ENCODE peak calls at places on chromosomes 6 and 20, in nine cellular contexts. G is GM12865; L is GM20000; O is CD4-positive, alpha-beta T cell; S is adrenal gland; B is nephron progenitor cell; N is fibroblast of mammary gland; H is left ventricle myocardium inferior; P is brain microvascular endothelial cell. X is an unnamed sample.

GRCh38 chr6:36544228-36544627 is 3.1 kb downstream of the STK38 start:
- DNase-seq in G (peak), L (peak), O (no peak), S (no peak), B (no peak), N (peak), H (no peak), P (no peak), X (no peak)

GRCh38 chr20:32823078-32823477 is 3.3 kb downstream of the MAPRE1 start:
- DNase-seq in G (no peak), L (no peak), O (no peak), S (no peak), B (no peak), N (peak), H (no peak), P (peak), X (no peak)

GRCh38 chr6:43302126-43302525 is 4.1 kb downstream of the SLC22A7 start:
- DNase-seq in G (no peak), L (no peak), O (no peak), S (peak), B (no peak), N (no peak), H (no peak), P (no peak), X (no peak)

GRCh38 chr6:20340459-20340858 is 61.2 kb upstream of the E2F3 start:
- DNase-seq in G (peak), L (no peak), O (no peak), S (no peak), B (no peak), N (no peak), H (no peak), P (no peak), X (no peak)

GRCh38 chr6:123306334-123306733 is 310.3 kb downstream of the CLVS2 start:
- DNase-seq in G (no peak), L (no peak), O (no peak), S (no peak), B (no peak), N (no peak), H (no peak), P (no peak), X (no peak)

GRCh38 chr6:163460307-163460782 is 45.8 kb downstream of the QKI start:
- DNase-seq in G (peak), L (peak), O (peak), S (no peak), B (no peak), N (peak), H (no peak), P (peak), X (no peak)

GRCh38 chr6:41639556-41640371 is 1.5 kb downstream of the MDFI start:
- DNase-seq in G (no peak), L (no peak), O (no peak), S (no peak), B (no peak), N (no peak), H (no peak), P (no peak), X (no peak)

GRCh38 chr6:12525276-12525675 is 191.3 kb upstream of the PHACTR1 start:
- DNase-seq in G (no peak), L (no peak), O (no peak), S (no peak), B (no peak), N (no peak), H (no peak), P (no peak), X (no peak)

GRCh38 chr20:31593221-31594001 is 11.7 kb upstream of the ID1 start:
- DNase-seq in G (no peak), L (no peak), O (no peak), S (no peak), B (no peak), N (peak), H (no peak), P (no peak), X (no peak)

GRCh38 chr20:63085087-63085861 is 78.5 kb upstream of the BHLHE23 start:
- DNase-seq in G (no peak), L (no peak), O (no peak), S (peak), B (no peak), N (no peak), H (no peak), P (no peak), X (peak)

GRCh38 chr6:15781890-15782289 is 119.1 kb upstream of the DTNBP1 start:
- DNase-seq in G (no peak), L (no peak), O (no peak), S (no peak), B (no peak), N (no peak), H (no peak), P (no peak), X (no peak)

GRCh38 chr20:62202083-62202395 is 18.0 kb downstream of the HRH3 start:
- DNase-seq in G (no peak), L (peak), O (no peak), S (no peak), B (no peak), N (peak), H (no peak), P (no peak), X (peak)

GRCh38 chr6:79810878-79811277 is 136.5 kb downstream of the ELOVL4 start:
- DNase-seq in G (no peak), L (no peak), O (no peak), S (no peak), B (no peak), N (no peak), H (no peak), P (no peak), X (no peak)

GRCh38 chr6:115969207-115969929 is 91.3 kb downstream of the FRK start:
- DNase-seq in G (no peak), L (no peak), O (no peak), S (no peak), B (no peak), N (peak), H (no peak), P (peak), X (no peak)

GRCh38 chr20:36070451-36070850 is 84.1 kb upstream of the EPB41L1 start:
- DNase-seq in G (no peak), L (no peak), O (no peak), S (no peak), B (peak), N (no peak), H (no peak), P (no peak), X (no peak)

GRCh38 chr20:20373046-20373706 is 5.3 kb downstream of the INSM1 start:
- DNase-seq in G (no peak), L (no peak), O (no peak), S (peak), B (no peak), N (peak), H (no peak), P (no peak), X (no peak)

GRCh38 chr6:17417817-17418216 is 24.4 kb downstream of the CAP2 start:
- DNase-seq in G (no peak), L (no peak), O (no peak), S (no peak), B (no peak), N (peak), H (no peak), P (peak), X (no peak)

GRCh38 chr6:63403725-63404124 is 83.9 kb upstream of the LGSN start:
- DNase-seq in G (no peak), L (no peak), O (no peak), S (no peak), B (no peak), N (no peak), H (no peak), P (no peak), X (no peak)

GRCh38 chr6:111038534-111039252 is 48.6 kb upstream of the SLC16A10 start:
- DNase-seq in G (peak), L (peak), O (no peak), S (no peak), B (no peak), N (no peak), H (no peak), P (no peak), X (no peak)

GRCh38 chr6:26607434-26608230 is 10.9 kb downstream of the ABT1 start:
- DNase-seq in G (peak), L (peak), O (peak), S (peak), B (peak), N (peak), H (no peak), P (peak), X (peak)

GRCh38 chr6:138988469-138988834 is 399 bp upstream of the REPS1 start:
- DNase-seq in G (no peak), L (no peak), O (no peak), S (peak), B (no peak), N (peak), H (no peak), P (no peak), X (no peak)

GRCh38 chr6:43921039-43921438 is 151.0 kb downstream of the VEGFA start:
- DNase-seq in G (no peak), L (no peak), O (no peak), S (no peak), B (no peak), N (no peak), H (no peak), P (no peak), X (no peak)

GRCh38 chr6:34346175-34347119 is 46.0 kb downstream of the NUDT3 start:
- DNase-seq in G (peak), L (peak), O (no peak), S (no peak), B (no peak), N (no peak), H (no peak), P (no peak), X (no peak)

GRCh38 chr6:69917834-69918233 is 51.5 kb downstream of the COL19A1 start:
- DNase-seq in G (peak), L (peak), O (no peak), S (no peak), B (no peak), N (peak), H (no peak), P (peak), X (no peak)

GRCh38 chr20:49786671-49787370 is 25.8 kb upstream of the SLC9A8 start:
- DNase-seq in G (no peak), L (no peak), O (no peak), S (no peak), B (no peak), N (no peak), H (no peak), P (peak), X (no peak)

GRCh38 chr6:13355969-13356368 is 27.6 kb upstream of the TBC1D7 start:
- DNase-seq in G (peak), L (peak), O (no peak), S (no peak), B (no peak), N (no peak), H (no peak), P (no peak), X (no peak)

GRCh38 chr20:25486377-25486776 is 78.9 kb downstream of the GINS1 start:
- DNase-seq in G (no peak), L (no peak), O (no peak), S (no peak), B (no peak), N (peak), H (peak), P (no peak), X (no peak)

GRCh38 chr6:80610821-80611220 is 504.4 kb downstream of the BCKDHB start:
- DNase-seq in G (no peak), L (no peak), O (no peak), S (no peak), B (no peak), N (peak), H (no peak), P (peak), X (no peak)

GRCh38 chr6:126535585-126535984 is 195.7 kb downstream of the CENPW start:
- DNase-seq in G (no peak), L (no peak), O (no peak), S (no peak), B (no peak), N (no peak), H (no peak), P (peak), X (no peak)

GRCh38 chr20:23667666-23668065 is 21.2 kb downstream of the CST4 start:
- DNase-seq in G (no peak), L (no peak), O (no peak), S (no peak), B (no peak), N (no peak), H (no peak), P (no peak), X (no peak)

GRCh38 chr20:23664954-23665353 is 23.9 kb downstream of the CST4 start:
- DNase-seq in G (no peak), L (no peak), O (no peak), S (no peak), B (no peak), N (no peak), H (no peak), P (no peak), X (no peak)

GRCh38 chr20:23668477-23668951 is 20.3 kb downstream of the CST4 start:
- DNase-seq in G (peak), L (peak), O (peak), S (peak), B (peak), N (peak), H (no peak), P (peak), X (peak)

GRCh38 chr20:23666698-23667097 is 22.1 kb downstream of the CST4 start:
- DNase-seq in G (no peak), L (no peak), O (no peak), S (no peak), B (no peak), N (no peak), H (peak), P (no peak), X (no peak)

DNA sequence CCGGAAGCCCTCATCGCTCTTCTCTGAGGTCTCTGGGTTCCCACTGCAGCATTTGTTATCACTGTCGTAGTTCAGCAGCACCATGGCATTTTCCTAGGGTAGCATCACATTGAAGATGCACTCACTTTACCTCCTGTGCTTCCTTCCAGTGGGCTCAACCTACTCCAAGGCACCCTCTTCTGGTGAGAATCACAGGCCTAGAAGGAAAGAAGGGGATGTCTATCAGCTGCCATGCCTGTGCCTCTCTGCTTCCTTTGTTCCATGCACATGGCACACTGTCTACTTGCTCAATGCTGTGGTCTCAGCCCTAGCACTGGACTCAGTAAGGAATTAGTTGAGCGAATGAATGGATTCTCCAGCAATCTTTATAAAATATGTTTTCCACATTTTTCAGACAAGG is 22.6 kb downstream of the CST4 start:
- DNase-seq in G (no peak), L (no peak), O (no peak), S (no peak), B (no peak), N (peak), H (no peak), P (no peak), X (no peak)
- TF ChIP-seq CTCF in G (no peak), L (no peak), O (no peak), S (no peak), B (no peak), N (peak), H (no peak), P (peak), X (no peak)

DNA sequence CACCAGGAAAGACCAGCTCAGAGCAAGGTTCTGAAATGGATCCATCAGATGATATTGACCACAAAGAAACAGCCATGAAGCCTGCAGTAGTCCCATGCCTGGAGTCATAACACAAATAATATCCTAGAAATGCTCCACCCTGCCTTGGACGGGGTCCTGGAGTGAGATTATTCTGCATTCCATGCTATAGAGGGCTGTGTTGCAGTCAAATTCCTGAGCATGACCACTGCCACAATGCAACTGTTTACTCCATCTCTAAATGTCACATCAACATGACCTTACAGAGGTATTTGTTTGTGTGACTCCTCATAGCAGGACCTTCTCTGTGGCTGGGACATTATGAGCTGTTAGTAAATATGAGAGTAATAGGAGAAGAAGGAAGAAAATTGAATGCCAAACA is 257.5 kb upstream of the TCF21 start:
- DNase-seq in G (no peak), L (no peak), O (no peak), S (no peak), B (no peak), N (peak), H (no peak), P (peak), X (no peak)
- TF ChIP-seq CTCF in G (no peak), L (no peak), O (no peak), S (no peak), B (no peak), N (peak), H (no peak), P (peak), X (no peak)

GRCh38 chr20:58028123-58028522 is 200.3 kb downstream of the ANKRD60 start:
- DNase-seq in G (no peak), L (no peak), O (no peak), S (peak), B (peak), N (no peak), H (no peak), P (no peak), X (peak)
- TF ChIP-seq CTCF in G (no peak), L (no peak), O (no peak), S (peak), B (peak), N (peak), H (peak), P (peak), X (no peak)

GRCh38 chr20:64096535-64096934 is 10.8 kb downstream of the NPBWR2 start:
- DNase-seq in G (no peak), L (no peak), O (no peak), S (no peak), B (no peak), N (no peak), H (no peak), P (no peak), X (no peak)
- TF ChIP-seq CTCF in G (no peak), L (no peak), O (no peak), S (no peak), B (no peak), N (no peak), H (no peak), P (no peak), X (no peak)

DNA sequence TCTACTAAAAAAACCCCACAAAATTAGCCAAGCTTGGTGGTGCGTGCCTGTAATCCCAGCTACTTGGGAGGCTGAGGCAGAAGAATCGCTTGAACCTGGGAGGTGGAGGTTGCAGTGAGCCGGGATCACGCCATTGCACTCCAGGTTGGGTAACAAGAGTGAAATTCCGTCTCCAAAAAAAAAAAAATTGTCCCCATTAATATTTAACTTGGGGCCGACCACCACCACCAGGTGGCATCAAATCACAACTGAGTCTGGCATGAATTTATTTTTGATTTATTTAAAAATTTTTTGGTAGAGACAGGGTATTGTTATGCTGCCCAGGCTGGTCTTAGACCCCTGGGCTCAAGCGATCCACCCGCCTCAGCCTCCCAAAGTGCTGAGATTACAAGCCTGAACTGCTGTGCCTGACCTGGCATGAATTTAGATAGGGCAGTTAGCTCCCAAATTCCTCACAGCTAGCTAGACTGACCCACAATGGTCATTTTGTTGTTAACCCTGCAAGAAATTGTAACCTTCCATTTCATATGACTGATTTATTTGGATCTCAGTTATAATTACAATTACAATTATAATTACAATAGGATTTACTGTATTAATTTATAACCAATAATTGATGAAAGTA is 17.1 kb upstream of the BEND3 start:
- DNase-seq in G (peak), L (no peak), O (no peak), S (peak), B (peak), N (peak), H (no peak), P (no peak), X (peak)
- TF ChIP-seq CTCF in G (peak), L (no peak), O (peak), S (peak), B (peak), N (peak), H (peak), P (peak), X (no peak)

GRCh38 chr20:46253391-46253790 is 54.9 kb downstream of the CDH22 start:
- DNase-seq in G (no peak), L (no peak), O (no peak), S (peak), B (peak), N (peak), H (no peak), P (no peak), X (no peak)
- TF ChIP-seq CTCF in G (no peak), L (no peak), O (no peak), S (no peak), B (peak), N (peak), H (peak), P (peak), X (no peak)

DNA sequence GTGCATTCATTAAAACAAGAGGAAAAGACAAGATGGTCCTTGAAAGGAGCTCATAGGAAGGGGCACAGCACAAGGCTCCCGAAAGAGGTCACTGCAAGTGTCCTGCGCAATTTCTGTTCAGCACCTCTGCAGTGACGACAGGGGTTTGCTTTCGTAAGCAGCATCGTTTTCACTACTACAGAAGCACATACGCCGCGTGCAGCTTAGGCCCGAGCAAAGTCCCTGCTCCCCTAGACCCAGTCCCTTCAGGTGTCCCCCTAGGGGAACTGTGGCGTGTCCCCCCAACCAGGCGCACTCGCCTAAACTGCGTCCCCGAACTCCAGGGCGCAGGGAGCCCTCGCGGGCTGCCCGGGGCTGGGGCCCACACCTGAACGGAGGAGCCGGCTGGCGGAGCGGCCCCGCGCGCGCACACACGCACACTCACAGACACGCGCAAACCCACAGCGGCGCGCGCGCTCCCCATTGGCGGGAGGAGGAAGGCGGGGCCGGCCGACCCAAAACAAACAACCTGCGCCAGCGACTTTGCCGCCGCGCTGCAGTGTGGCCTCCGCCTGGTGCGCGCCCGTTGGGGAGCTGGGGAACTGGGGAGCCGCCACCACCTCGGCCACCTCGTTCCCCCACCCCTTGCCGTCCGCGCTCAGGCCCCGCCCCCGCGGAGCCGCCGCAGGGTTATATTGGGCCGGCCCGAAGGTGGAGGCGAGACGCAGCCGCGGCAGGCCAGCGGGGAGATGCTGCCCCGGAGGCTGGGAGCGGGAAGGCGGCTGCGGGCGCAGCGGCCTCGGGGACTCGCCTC is at the start of gene FOXQ1:
- DNase-seq in G (no peak), L (peak), O (no peak), S (no peak), B (peak), N (no peak), H (no peak), P (no peak), X (peak)
- TF ChIP-seq CTCF in G (no peak), L (no peak), O (no peak), S (no peak), B (no peak), N (no peak), H (no peak), P (no peak), X (no peak)

GRCh38 chr6:3293271-3294155 is 34.8 kb downstream of the PSMG4 start:
- DNase-seq in G (no peak), L (no peak), O (no peak), S (no peak), B (no peak), N (no peak), H (no peak), P (no peak), X (no peak)

GRCh38 chr6:3296537-3297453 is 38.0 kb downstream of the PSMG4 start:
- DNase-seq in G (no peak), L (no peak), O (no peak), S (no peak), B (no peak), N (peak), H (no peak), P (peak), X (no peak)

GRCh38 chr6:3296113-3296512 is 37.4 kb downstream of the PSMG4 start:
- DNase-seq in G (no peak), L (no peak), O (no peak), S (no peak), B (no peak), N (no peak), H (no peak), P (no peak), X (no peak)

GRCh38 chr6:3294396-3294795 is 35.6 kb downstream of the PSMG4 start:
- DNase-seq in G (no peak), L (no peak), O (no peak), S (no peak), B (no peak), N (no peak), H (no peak), P (no peak), X (no peak)

GRCh38 chr6:3294921-3295871 is 36.4 kb downstream of the PSMG4 start:
- DNase-seq in G (no peak), L (no peak), O (no peak), S (no peak), B (no peak), N (no peak), H (no peak), P (no peak), X (peak)
- TF ChIP-seq CTCF in G (no peak), L (no peak), O (no peak), S (no peak), B (no peak), N (no peak), H (no peak), P (peak), X (no peak)